ENCODE peak calls at places on chromosomes 12 and 14, in four cellular contexts. G is H9, Q is IMR-90, E is mesendoderm. M is an unnamed sample.

GRCh38 chr12:85206543-85206942 is 73.5 kb upstream of the ALX1 start:
- DNase-seq in G (no peak), Q (no peak), E (no peak), M (no peak)

GRCh38 chr14:29637406-29637805 is 290.2 kb downstream of the PRKD1 start:
- DNase-seq in G (no peak), Q (peak), E (no peak), M (no peak)

GRCh38 chr14:91031668-91032067 is 28.8 kb downstream of the RPS6KA5 start:
- DNase-seq in G (no peak), Q (no peak), E (no peak), M (no peak)

GRCh38 chr12:29073631-29074239 is 75.3 kb upstream of the FAR2 start:
- DNase-seq in G (no peak), Q (peak), E (peak), M (no peak)

GRCh38 chr14:49622022-49622607 is 1.5 kb downstream of the MGAT2 start:
- DNase-seq in G (no peak), Q (no peak), E (no peak), M (no peak)

GRCh38 chr14:52694761-52695480 is 437 bp downstream of the ERO1A start:
- DNase-seq in G (no peak), Q (peak), E (peak), M (peak)

GRCh38 chr12:24172031-24172772 is 222.7 kb upstream of the SOX5 start:
- DNase-seq in G (peak), Q (no peak), E (peak), M (no peak)

GRCh38 chr14:59728294-59728693 is 142.3 kb downstream of the RTN1 start:
- DNase-seq in G (no peak), Q (no peak), E (no peak), M (no peak)

GRCh38 chr12:78864483-78865296 is at the start of gene SYT1:
- DNase-seq in G (peak), Q (peak), E (peak), M (peak)

GRCh38 chr12:126907900-126908764 is 1358.8 kb upstream of the TMEM132C start:
- DNase-seq in G (no peak), Q (no peak), E (peak), M (no peak)

GRCh38 chr12:72081787-72082186 is 143.1 kb downstream of the TPH2 start:
- DNase-seq in G (no peak), Q (no peak), E (no peak), M (no peak)

GRCh38 chr12:130468186-130468585 is 130.5 kb downstream of the PIWIL1 start:
- DNase-seq in G (no peak), Q (no peak), E (no peak), M (no peak)

GRCh38 chr14:72451081-72451972 is 442.6 kb downstream of the DPF3 start:
- DNase-seq in G (no peak), Q (no peak), E (peak), M (peak)

GRCh38 chr14:91143862-91144261 is 30.0 kb downstream of the DGLUCY start:
- DNase-seq in G (no peak), Q (no peak), E (no peak), M (no peak)

GRCh38 chr12:108734200-108734906 is 3.0 kb upstream of the CORO1C start:
- DNase-seq in G (peak), Q (peak), E (peak), M (no peak)

GRCh38 chr12:111766608-111767361 is at the start of gene ALDH2:
- DNase-seq in G (peak), Q (peak), E (peak), M (peak)

GRCh38 chr12:118034429-118035193 is 18.1 kb downstream of the RFC5 start:
- DNase-seq in G (peak), Q (peak), E (peak), M (no peak)

GRCh38 chr12:79524507-79525148 is 166.1 kb downstream of the PAWR start:
- DNase-seq in G (no peak), Q (no peak), E (peak), M (no peak)

GRCh38 chr12:115872919-115873357 is 404.6 kb downstream of the MED13L start:
- DNase-seq in G (peak), Q (no peak), E (peak), M (no peak)

GRCh38 chr12:115871714-115872113 is 405.8 kb downstream of the MED13L start:
- DNase-seq in G (peak), Q (peak), E (peak), M (peak)

GRCh38 chr12:115870527-115870926 is 407.0 kb downstream of the MED13L start:
- DNase-seq in G (no peak), Q (no peak), E (peak), M (no peak)

GRCh38 chr12:115873416-115874082 is 403.9 kb downstream of the MED13L start:
- DNase-seq in G (no peak), Q (no peak), E (no peak), M (no peak)

DNA sequence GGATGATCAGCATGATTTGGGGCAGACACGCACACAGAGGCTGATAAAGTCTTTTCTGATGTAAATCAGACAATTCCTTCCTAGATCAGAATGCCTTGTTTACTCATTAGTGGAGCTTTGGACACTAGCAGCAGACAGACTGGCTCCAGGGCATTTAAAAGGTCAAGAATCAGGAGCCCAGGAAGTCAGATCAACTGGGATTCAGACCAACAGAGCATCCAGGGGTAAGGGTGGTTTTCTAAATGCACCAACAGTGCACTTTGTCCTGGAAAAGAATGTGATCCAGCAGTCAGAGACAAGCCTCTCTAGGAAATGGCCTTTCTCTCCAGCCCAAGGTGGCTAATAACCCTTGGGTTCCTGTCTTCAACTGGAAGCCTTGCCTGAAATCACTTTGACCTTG is 405.3 kb downstream of the MED13L start:
- DNase-seq in G (no peak), Q (no peak), E (peak), M (no peak)
- H2BK120ac ChIP-seq in G (no peak), Q (no peak), E (no peak), M (no peak)

GRCh38 chr14:68147331-68147730 is 327.8 kb downstream of the RAD51B start:
- DNase-seq in G (no peak), Q (no peak), E (no peak), M (no peak)
- H4K8ac ChIP-seq in G (no peak), Q (no peak), E (no peak), M (no peak)

GRCh38 chr12:27299102-27299501 is 33.5 kb upstream of the BMAL2 start:
- DNase-seq in G (no peak), Q (no peak), E (no peak), M (no peak)

GRCh38 chr12:27297576-27297975 is 35.1 kb upstream of the BMAL2 start:
- DNase-seq in G (no peak), Q (no peak), E (no peak), M (no peak)

GRCh38 chr12:27303139-27304111 is 29.2 kb upstream of the BMAL2 start:
- DNase-seq in G (no peak), Q (peak), E (no peak), M (no peak)

GRCh38 chr12:27296674-27297073 is 36.0 kb upstream of the BMAL2 start:
- DNase-seq in G (no peak), Q (no peak), E (no peak), M (no peak)

GRCh38 chr12:27300251-27300650 is 32.4 kb upstream of the BMAL2 start:
- DNase-seq in G (no peak), Q (no peak), E (no peak), M (no peak)
- H2BK120ac ChIP-seq in G (no peak), Q (no peak), E (no peak), M (no peak)

GRCh38 chr14:101729382-101729781 is 32.1 kb upstream of the PPP2R5C start:
- DNase-seq in G (no peak), Q (no peak), E (no peak), M (no peak)

GRCh38 chr14:101732128-101732527 is 29.4 kb upstream of the PPP2R5C start:
- DNase-seq in G (no peak), Q (no peak), E (no peak), M (no peak)

GRCh38 chr14:101733211-101733610 is 28.3 kb upstream of the PPP2R5C start:
- DNase-seq in G (no peak), Q (peak), E (no peak), M (no peak)

GRCh38 chr14:101730626-101731186 is 30.8 kb upstream of the PPP2R5C start:
- DNase-seq in G (no peak), Q (no peak), E (no peak), M (no peak)

GRCh38 chr14:101731187-101732080 is 30.1 kb upstream of the PPP2R5C start:
- DNase-seq in G (peak), Q (peak), E (peak), M (no peak)
- H4K8ac ChIP-seq in G (no peak), Q (no peak), E (no peak), M (no peak)

DNA sequence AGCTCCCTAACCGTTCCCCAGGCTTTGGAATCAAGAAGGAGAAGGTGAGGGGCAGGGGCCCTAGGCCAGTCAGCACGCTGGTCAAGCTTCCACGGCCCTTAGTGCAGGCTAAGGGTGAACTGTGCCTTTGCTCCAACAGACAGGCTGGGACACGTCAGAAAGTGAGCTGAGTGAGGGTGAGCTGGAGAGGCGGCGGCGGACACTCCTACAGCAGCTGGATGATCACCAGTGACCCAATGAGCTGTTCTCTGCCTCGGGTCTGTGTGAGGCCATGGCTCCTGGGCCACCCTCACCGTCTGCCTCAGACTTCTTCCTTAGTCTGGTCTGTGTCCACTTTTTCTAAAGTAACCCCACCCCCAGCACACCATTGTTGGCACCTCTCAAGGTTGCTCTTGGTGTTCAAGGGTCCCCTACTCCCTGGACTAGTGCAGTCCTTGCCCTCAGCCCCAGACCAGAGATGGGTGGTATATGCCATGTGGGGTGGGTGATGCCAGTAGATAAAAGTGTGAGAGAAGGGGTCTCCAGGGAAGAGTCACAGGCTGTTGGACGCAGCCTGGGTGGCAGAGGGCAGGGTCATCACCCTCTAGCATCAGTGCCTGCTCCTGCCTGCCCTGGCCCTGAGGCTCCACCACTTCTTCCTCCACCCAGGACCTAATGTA is 20.7 kb downstream of the PRPF40B start:
- DNase-seq in G (no peak), Q (no peak), E (no peak), M (no peak)
- H2BK120ac ChIP-seq in G (no peak), Q (no peak), E (no peak), M (no peak)

GRCh38 chr14:68972507-68973272 is 6.4 kb downstream of the ACTN1 start:
- DNase-seq in G (no peak), Q (peak), E (no peak), M (no peak)
- H4K8ac ChIP-seq in G (no peak), Q (peak), E (no peak), M (no peak)

GRCh38 chr12:25256826-25257225 is 6.1 kb upstream of the KRAS start:
- DNase-seq in G (peak), Q (no peak), E (peak), M (no peak)
- H2BK120ac ChIP-seq in G (no peak), Q (no peak), E (no peak), M (no peak)

M was measured in neuronal stem cell.